ENCODE peak calls at places on chromosomes 2 and 18, in nine cellular contexts. One of them, this sample, is unnamed.

GRCh38 chr2:39715822-39716221 is 50.1 kb downstream of the TMEM178A start:
- DNase-seq in esophagus squamous epithelium: no peak
- DNase-seq in T-helper 1 cell: no peak
- DNase-seq in GM19239: no peak
- DNase-seq in NCI-H345: no peak
- DNase-seq in GM23248: no peak
- DNase-seq in cardiac fibroblast: no peak
- DNase-seq in neural progenitor cell: no peak
- DNase-seq in pancreas: no peak
- DNase-seq in this sample: no peak

GRCh38 chr2:27992787-27993747 is 102.5 kb downstream of the BABAM2 start:
- DNase-seq in GM23248: peak; percentile 65
- DNase-seq in NCI-H345: no peak
- DNase-seq in cardiac fibroblast: peak; percentile 59
- DNase-seq in neural progenitor cell: peak; percentile 3
- DNase-seq in T-helper 1 cell: no peak
- DNase-seq in esophagus squamous epithelium: no peak
- DNase-seq in GM19239: no peak
- DNase-seq in pancreas: no peak
- DNase-seq in this sample: peak; percentile 68

GRCh38 chr18:50870138-50870845 is 8.6 kb upstream of the ME2 start:
- DNase-seq in NCI-H345: no peak
- DNase-seq in neural progenitor cell: no peak
- DNase-seq in esophagus squamous epithelium: no peak
- DNase-seq in GM23248: peak; percentile 89
- DNase-seq in T-helper 1 cell: no peak
- DNase-seq in GM19239: no peak
- DNase-seq in cardiac fibroblast: peak; percentile 39
- DNase-seq in pancreas: no peak
- DNase-seq in this sample: peak; percentile 36

GRCh38 chr2:96899084-96899735 is 29.3 kb upstream of the SEMA4C start:
- DNase-seq in GM23248: peak; percentile 78
- DNase-seq in T-helper 1 cell: no peak
- DNase-seq in GM19239: no peak
- DNase-seq in neural progenitor cell: no peak
- DNase-seq in NCI-H345: no peak
- DNase-seq in pancreas: no peak
- DNase-seq in esophagus squamous epithelium: no peak
- DNase-seq in cardiac fibroblast: no peak
- DNase-seq in this sample: no peak

GRCh38 chr2:200305797-200306718 is at the start of gene SPATS2L:
- DNase-seq in esophagus squamous epithelium: peak; percentile 12
- DNase-seq in cardiac fibroblast: peak; percentile 89
- DNase-seq in T-helper 1 cell: peak; percentile 28
- DNase-seq in GM23248: peak; percentile 89
- DNase-seq in pancreas: peak; percentile 77
- DNase-seq in NCI-H345: peak; percentile 76
- DNase-seq in GM19239: peak; percentile 18
- DNase-seq in neural progenitor cell: peak; percentile 70
- DNase-seq in this sample: peak; percentile 91

GRCh38 chr2:147485210-147485851 is 359.5 kb upstream of the ACVR2A start:
- DNase-seq in T-helper 1 cell: no peak
- DNase-seq in esophagus squamous epithelium: no peak
- DNase-seq in GM19239: no peak
- DNase-seq in neural progenitor cell: no peak
- DNase-seq in NCI-H345: no peak
- DNase-seq in pancreas: no peak
- DNase-seq in cardiac fibroblast: no peak
- DNase-seq in GM23248: no peak
- DNase-seq in this sample: no peak

GRCh38 chr2:238761802-238762373 is 86.0 kb upstream of the TWIST2 start:
- DNase-seq in GM19239: no peak
- DNase-seq in T-helper 1 cell: no peak
- DNase-seq in neural progenitor cell: peak; percentile 73
- DNase-seq in esophagus squamous epithelium: no peak
- DNase-seq in pancreas: no peak
- DNase-seq in GM23248: peak; percentile 60
- DNase-seq in cardiac fibroblast: peak; percentile 31
- DNase-seq in NCI-H345: no peak
- DNase-seq in this sample: peak; percentile 46

GRCh38 chr2:48600204-48600813 is 17.3 kb upstream of the GTF2A1L start:
- DNase-seq in GM23248: peak; percentile 65
- DNase-seq in pancreas: no peak
- DNase-seq in T-helper 1 cell: no peak
- DNase-seq in NCI-H345: peak; percentile 52
- DNase-seq in cardiac fibroblast: peak; percentile 70
- DNase-seq in esophagus squamous epithelium: no peak
- DNase-seq in neural progenitor cell: peak; percentile 54
- DNase-seq in GM19239: no peak
- DNase-seq in this sample: peak; percentile 67

GRCh38 chr2:223501604-223502003 is 100.6 kb downstream of the SCG2 start:
- DNase-seq in GM23248: peak; percentile 5
- DNase-seq in cardiac fibroblast: no peak
- DNase-seq in GM19239: no peak
- DNase-seq in NCI-H345: peak; percentile 14
- DNase-seq in T-helper 1 cell: no peak
- DNase-seq in pancreas: no peak
- DNase-seq in neural progenitor cell: no peak
- DNase-seq in esophagus squamous epithelium: no peak
- DNase-seq in this sample: no peak

GRCh38 chr2:170206805-170207407 is 29.0 kb downstream of the MYO3B start:
- DNase-seq in NCI-H345: no peak
- DNase-seq in neural progenitor cell: no peak
- DNase-seq in GM19239: no peak
- DNase-seq in pancreas: no peak
- DNase-seq in esophagus squamous epithelium: no peak
- DNase-seq in cardiac fibroblast: no peak
- DNase-seq in T-helper 1 cell: no peak
- DNase-seq in GM23248: no peak
- DNase-seq in this sample: no peak